ENCODE peak calls at places on chromosomes 12 and 14, in five cellular contexts. One of them, this sample, is unnamed.

GRCh38 chr12:57735952-57736742 is 2.4 kb downstream of the AGAP2 start:
- DNase-seq in Caki2: peak
- DNase-seq in naive thymus-derived CD8-positive, alpha-beta T cell: no peak
- DNase-seq in lung: no peak
- DNase-seq in left cardiac atrium: peak
- DNase-seq in this sample: peak

GRCh38 chr12:100827901-100828520 is 33.4 kb downstream of the ANO4 start:
- DNase-seq in naive thymus-derived CD8-positive, alpha-beta T cell: no peak
- DNase-seq in lung: no peak
- DNase-seq in left cardiac atrium: no peak
- DNase-seq in Caki2: peak
- DNase-seq in this sample: peak

GRCh38 chr14:90427848-90428426 is 31.1 kb downstream of the CALM1 start:
- DNase-seq in left cardiac atrium: no peak
- DNase-seq in lung: no peak
- DNase-seq in naive thymus-derived CD8-positive, alpha-beta T cell: no peak
- DNase-seq in Caki2: no peak
- DNase-seq in this sample: no peak

GRCh38 chr14:21940887-21941855 is 267.6 kb upstream of the OR4E1 start:
- DNase-seq in naive thymus-derived CD8-positive, alpha-beta T cell: peak
- DNase-seq in lung: no peak
- DNase-seq in left cardiac atrium: no peak
- DNase-seq in Caki2: no peak
- DNase-seq in this sample: peak

GRCh38 chr12:53050426-53051057 is 677 bp downstream of the TNS2 start:
- DNase-seq in naive thymus-derived CD8-positive, alpha-beta T cell: no peak
- DNase-seq in lung: peak
- DNase-seq in Caki2: no peak
- DNase-seq in left cardiac atrium: no peak
- DNase-seq in this sample: no peak

GRCh38 chr12:92068441-92068840 is 77.2 kb downstream of the BTG1 start:
- DNase-seq in lung: no peak
- DNase-seq in left cardiac atrium: no peak
- DNase-seq in naive thymus-derived CD8-positive, alpha-beta T cell: no peak
- DNase-seq in Caki2: peak
- DNase-seq in this sample: peak

GRCh38 chr12:54371328-54372112 is 7.2 kb upstream of the GPR84 start:
- DNase-seq in Caki2: no peak
- DNase-seq in naive thymus-derived CD8-positive, alpha-beta T cell: no peak
- DNase-seq in left cardiac atrium: peak
- DNase-seq in lung: no peak
- DNase-seq in this sample: no peak

GRCh38 chr14:93369393-93370266 is 22.6 kb downstream of the COX8C start:
- DNase-seq in Caki2: no peak
- DNase-seq in left cardiac atrium: no peak
- DNase-seq in lung: no peak
- DNase-seq in naive thymus-derived CD8-positive, alpha-beta T cell: no peak
- DNase-seq in this sample: no peak

GRCh38 chr14:61266436-61267220 is 14.5 kb downstream of the TMEM30B start:
- DNase-seq in naive thymus-derived CD8-positive, alpha-beta T cell: no peak
- DNase-seq in Caki2: no peak
- DNase-seq in lung: no peak
- DNase-seq in left cardiac atrium: no peak
- DNase-seq in this sample: no peak

This sample was measured in M059J.